ENCODE peak calls at places on chromosome 10, in nine cellular contexts. D, V, F, C, S, X, B, M and A are unnamed samples.

GRCh38 chr10:31912289-31912688 is 16.3 kb downstream of the ARHGAP12 start:
- DNase-seq in S (no peak), D (no peak), F (no peak), B (no peak), C (no peak), X (no peak), V (no peak), M (peak), A (no peak)

GRCh38 chr10:25047088-25047487 is 30.7 kb downstream of the THNSL1 start:
- DNase-seq in B (no peak), D (no peak), F (no peak), C (no peak), V (no peak), M (no peak), X (no peak), S (no peak), A (no peak)

GRCh38 chr10:12719365-12719764 is 282.1 kb downstream of the CCDC3 start:
- DNase-seq in B (peak), F (no peak), D (no peak), M (no peak), S (no peak), C (no peak), V (no peak), X (peak), A (no peak)

GRCh38 chr10:94936721-94937120 is 1.7 kb upstream of the CYP2C9 start:
- DNase-seq in B (no peak), F (no peak), X (no peak), D (no peak), S (no peak), V (no peak), M (no peak), C (no peak), A (no peak)

GRCh38 chr10:75469018-75469616 is 37.7 kb downstream of the LRMDA start:
- DNase-seq in B (peak), X (no peak), D (no peak), S (peak), V (no peak), F (no peak), M (peak), C (peak), A (no peak)

GRCh38 chr10:36211856-36212255 is 569.8 kb upstream of the FZD8 start:
- DNase-seq in M (no peak), X (no peak), V (no peak), S (no peak), D (no peak), C (no peak), B (no peak), F (no peak), A (no peak)

GRCh38 chr10:71576842-71577241 is 142.7 kb downstream of the C10orf105 start:
- DNase-seq in V (no peak), D (no peak), X (no peak), C (no peak), S (no peak), F (no peak), B (no peak), M (no peak), A (no peak)

GRCh38 chr10:7957591-7957990 is 96.9 kb upstream of the GATA3 start:
- DNase-seq in X (no peak), V (no peak), B (no peak), C (no peak), M (no peak), D (no peak), S (no peak), F (no peak), A (no peak)

GRCh38 chr10:17003151-17003550 is 126.5 kb downstream of the CUBN start:
- DNase-seq in M (no peak), B (peak), S (peak), D (no peak), F (peak), C (no peak), V (peak), X (no peak), A (peak)

GRCh38 chr10:70088299-70088698 is 35.7 kb downstream of the MACROH2A2 start:
- DNase-seq in D (no peak), X (no peak), B (no peak), F (no peak), S (no peak), M (no peak), V (no peak), C (no peak), A (no peak)

GRCh38 chr10:110634527-110635209 is 9.5 kb upstream of the RBM20 start:
- DNase-seq in F (no peak), S (no peak), X (peak), B (no peak), M (no peak), D (peak), V (no peak), C (no peak), A (no peak)

GRCh38 chr10:75512534-75512933 is 81.1 kb downstream of the LRMDA start:
- DNase-seq in V (no peak), M (no peak), D (no peak), X (peak), B (no peak), C (no peak), S (no peak), F (no peak), A (no peak)